ENCODE peak calls at places on chromosomes 3 and 15, in five cellular contexts. Y is astrocyte, N is iPS DF 6.9, B is AG04449, A is caudate nucleus. Z is an unnamed sample.

GRCh38 chr3:172174396-172175253 is 135.2 kb downstream of the FNDC3B start:
- DNase-seq in N (no peak), A (no peak), B (no peak), Y (peak; percentile 50), Z (no peak)

GRCh38 chr3:150528359-150528797 is 17.9 kb downstream of the SERP1 start:
- DNase-seq in A (no peak), N (no peak), B (no peak), Y (no peak), Z (peak; percentile 14)

GRCh38 chr15:22226034-22226790 is 145.9 kb downstream of the OR4M2 start:
- DNase-seq in A (no peak), B (no peak), N (no peak), Y (no peak), Z (no peak)

GRCh38 chr3:136730595-136731273 is 21.4 kb downstream of the STAG1 start:
- DNase-seq in A (no peak), B (no peak), N (no peak), Y (no peak), Z (no peak)

GRCh38 chr3:37494206-37494605 is 319.8 kb upstream of the LRRFIP2 start:
- DNase-seq in A (no peak), Y (no peak), N (no peak), B (no peak), Z (no peak)

GRCh38 chr15:93929375-93930094 is 301.8 kb upstream of the MCTP2 start:
- DNase-seq in Y (peak; percentile 98), A (no peak), N (no peak), B (peak; percentile 89), Z (no peak)

GRCh38 chr15:64596701-64597468 is 136.5 kb downstream of the ZNF609 start:
- DNase-seq in A (peak; percentile 21), B (no peak), N (peak; percentile 41), Y (peak; percentile 55), Z (no peak)

GRCh38 chr3:186966406-186966805 is 36.1 kb downstream of the ST6GAL1 start:
- DNase-seq in N (no peak), A (no peak), B (no peak), Y (no peak), Z (no peak)

GRCh38 chr15:85964471-85964870 is 115.2 kb upstream of the AGBL1 start:
- DNase-seq in Y (peak; percentile 56), B (no peak), A (no peak), N (no peak), Z (no peak)

GRCh38 chr3:73552700-73553099 is 72.0 kb downstream of the PDZRN3 start:
- DNase-seq in N (no peak), B (no peak), A (no peak), Y (peak; percentile 56), Z (no peak)

GRCh38 chr15:33395841-33396240 is 85.1 kb downstream of the RYR3 start:
- DNase-seq in B (no peak), Y (no peak), A (no peak), N (no peak), Z (no peak)

GRCh38 chr3:61445924-61446323 is 115.4 kb upstream of the PTPRG start:
- DNase-seq in N (no peak), B (no peak), Y (no peak), A (no peak), Z (no peak)

GRCh38 chr3:112111785-112112402 is 21.2 kb downstream of the GCSAM start:
- DNase-seq in B (no peak), N (peak; percentile 58), Y (peak; percentile 38), A (peak; percentile 23), Z (peak; percentile 48)

GRCh38 chr3:62556121-62556520 is 182.8 kb upstream of the FEZF2 start:
- DNase-seq in B (no peak), A (no peak), N (no peak), Y (no peak), Z (no peak)

GRCh38 chr3:31575448-31575847 is 42.7 kb downstream of the STT3B start:
- DNase-seq in N (no peak), A (no peak), Y (no peak), B (no peak), Z (no peak)

GRCh38 chr3:38039899-38040261 is 872 bp downstream of the DLEC1 start:
- DNase-seq in N (no peak), B (no peak), Y (peak; percentile 25), A (peak; percentile 54), Z (peak; percentile 65)

GRCh38 chr3:171783086-171783485 is 27.2 kb downstream of the PLD1 start:
- DNase-seq in Y (peak; percentile 83), N (no peak), B (no peak), A (no peak), Z (no peak)

GRCh38 chr15:81323559-81323943 is 390 bp downstream of the STARD5 start:
- DNase-seq in A (no peak), B (no peak), N (no peak), Y (no peak), Z (no peak)

GRCh38 chr15:68234060-68234459 is 4.5 kb upstream of the CLN6 start:
- DNase-seq in B (no peak), Y (no peak), N (no peak), A (no peak), Z (no peak)

GRCh38 chr3:182869059-182869458 is 75.8 kb downstream of the ATP11B start:
- DNase-seq in Y (no peak), B (no peak), A (no peak), N (no peak), Z (no peak)

GRCh38 chr3:30964612-30965011 is 70.2 kb upstream of the GADL1 start:
- DNase-seq in A (no peak), B (no peak), N (no peak), Y (no peak), Z (no peak)

GRCh38 chr15:52527898-52528464 is 699 bp downstream of the MYO5A start:
- DNase-seq in A (peak; percentile 38), Y (peak; percentile 18), B (no peak), N (no peak), Z (no peak)

GRCh38 chr3:74267126-74267525 is 347.3 kb downstream of the CNTN3 start:
- DNase-seq in N (no peak), B (no peak), A (no peak), Y (no peak), Z (no peak)

GRCh38 chr3:133572158-133573053 is 1.1 kb upstream of the CDV3 start:
- DNase-seq in N (no peak), B (no peak), Y (no peak), A (no peak), Z (peak; percentile 53)

GRCh38 chr3:14915636-14916222 is 31.7 kb upstream of the NR2C2 start:
- DNase-seq in B (no peak), N (no peak), Y (no peak), A (no peak), Z (no peak)

GRCh38 chr3:3665546-3665945 is 133.7 kb upstream of the LRRN1 start:
- DNase-seq in Y (peak; percentile 75), N (no peak), A (no peak), B (no peak), Z (no peak)

GRCh38 chr3:100682854-100683760 is 26.2 kb upstream of the TFG start:
- DNase-seq in N (no peak), A (no peak), B (no peak), Y (no peak), Z (no peak)

GRCh38 chr3:162507397-162507796 is 1010.8 kb downstream of the OTOL1 start:
- DNase-seq in N (no peak), B (no peak), A (no peak), Y (no peak), Z (no peak)

GRCh38 chr3:48881006-48881405 is 17.7 kb downstream of the SLC25A20 start:
- DNase-seq in A (no peak), N (no peak), B (no peak), Y (no peak), Z (no peak)

GRCh38 chr15:35626984-35627383 is 81.0 kb upstream of the DPH6 start:
- DNase-seq in B (no peak), Y (no peak), A (no peak), N (no peak), Z (no peak)

GRCh38 chr15:41804920-41805666 is 22.8 kb upstream of the JMJD7 start:
- DNase-seq in N (no peak), B (no peak), A (no peak), Y (no peak), Z (no peak)

Z was measured in memory B cell.